ENCODE peak calls at places on chromosome 2, in seven cellular contexts. One of them, this sample, is unnamed.

GRCh38 chr2:43164686-43165085 is 61.7 kb downstream of the ZFP36L2 start:
- DNase-seq in activated CD4-positive, alpha-beta T cell treated with anti-CD3 and anti-CD28 coated beads, Interleukin-2, amount 50 U/mL, for 1 hour: no peak
- DNase-seq in islet precursor cell: no peak
- DNase-seq in H9: no peak
- DNase-seq in NCI-H69: no peak
- DNase-seq in anterior cingulate cortex: no peak
- DNase-seq in neural crest cell: no peak
- DNase-seq in this sample: no peak

GRCh38 chr2:111706481-111707001 is 177.5 kb downstream of the ANAPC1 start:
- DNase-seq in activated CD4-positive, alpha-beta T cell treated with anti-CD3 and anti-CD28 coated beads, Interleukin-2, amount 50 U/mL, for 1 hour: no peak
- DNase-seq in islet precursor cell: no peak
- DNase-seq in H9: no peak
- DNase-seq in NCI-H69: no peak
- DNase-seq in anterior cingulate cortex: no peak
- DNase-seq in neural crest cell: no peak
- DNase-seq in this sample: no peak

GRCh38 chr2:145339646-145340045 is 819.7 kb upstream of the ZEB2 start:
- DNase-seq in activated CD4-positive, alpha-beta T cell treated with anti-CD3 and anti-CD28 coated beads, Interleukin-2, amount 50 U/mL, for 1 hour: no peak
- DNase-seq in islet precursor cell: no peak
- DNase-seq in H9: no peak
- DNase-seq in NCI-H69: no peak
- DNase-seq in anterior cingulate cortex: no peak
- DNase-seq in neural crest cell: no peak
- DNase-seq in this sample: no peak

GRCh38 chr2:152396051-152396511 is 61.1 kb downstream of the FMNL2 start:
- DNase-seq in activated CD4-positive, alpha-beta T cell treated with anti-CD3 and anti-CD28 coated beads, Interleukin-2, amount 50 U/mL, for 1 hour: no peak
- DNase-seq in islet precursor cell: no peak
- DNase-seq in H9: no peak
- DNase-seq in NCI-H69: no peak
- DNase-seq in anterior cingulate cortex: no peak
- DNase-seq in neural crest cell: no peak
- DNase-seq in this sample: no peak

GRCh38 chr2:72745679-72746368 is 80.0 kb downstream of the EXOC6B start:
- DNase-seq in activated CD4-positive, alpha-beta T cell treated with anti-CD3 and anti-CD28 coated beads, Interleukin-2, amount 50 U/mL, for 1 hour: no peak
- DNase-seq in islet precursor cell: no peak
- DNase-seq in H9: no peak
- DNase-seq in NCI-H69: peak
- DNase-seq in anterior cingulate cortex: no peak
- DNase-seq in neural crest cell: peak
- DNase-seq in this sample: peak

GRCh38 chr2:10166489-10167295 is 44.2 kb downstream of the RRM2 start:
- DNase-seq in activated CD4-positive, alpha-beta T cell treated with anti-CD3 and anti-CD28 coated beads, Interleukin-2, amount 50 U/mL, for 1 hour: no peak
- DNase-seq in islet precursor cell: peak
- DNase-seq in H9: no peak
- DNase-seq in NCI-H69: no peak
- DNase-seq in anterior cingulate cortex: no peak
- DNase-seq in neural crest cell: no peak
- DNase-seq in this sample: peak

GRCh38 chr2:10305254-10305635 is 2.5 kb downstream of the HPCAL1 start:
- DNase-seq in activated CD4-positive, alpha-beta T cell treated with anti-CD3 and anti-CD28 coated beads, Interleukin-2, amount 50 U/mL, for 1 hour: peak
- DNase-seq in islet precursor cell: no peak
- DNase-seq in H9: no peak
- DNase-seq in NCI-H69: no peak
- DNase-seq in anterior cingulate cortex: no peak
- DNase-seq in neural crest cell: no peak
- DNase-seq in this sample: no peak

GRCh38 chr2:182929972-182930371 is 63.5 kb upstream of the FRZB start:
- DNase-seq in activated CD4-positive, alpha-beta T cell treated with anti-CD3 and anti-CD28 coated beads, Interleukin-2, amount 50 U/mL, for 1 hour: no peak
- DNase-seq in islet precursor cell: no peak
- DNase-seq in H9: no peak
- DNase-seq in NCI-H69: no peak
- DNase-seq in anterior cingulate cortex: no peak
- DNase-seq in neural crest cell: no peak
- DNase-seq in this sample: no peak

GRCh38 chr2:129925381-129925780 is 54.1 kb upstream of the RAB6C start:
- DNase-seq in activated CD4-positive, alpha-beta T cell treated with anti-CD3 and anti-CD28 coated beads, Interleukin-2, amount 50 U/mL, for 1 hour: no peak
- DNase-seq in islet precursor cell: no peak
- DNase-seq in H9: no peak
- DNase-seq in NCI-H69: no peak
- DNase-seq in anterior cingulate cortex: no peak
- DNase-seq in neural crest cell: no peak
- DNase-seq in this sample: no peak

GRCh38 chr2:64932327-64933216 is 56.6 kb upstream of the SLC1A4 start:
- DNase-seq in activated CD4-positive, alpha-beta T cell treated with anti-CD3 and anti-CD28 coated beads, Interleukin-2, amount 50 U/mL, for 1 hour: no peak
- DNase-seq in islet precursor cell: peak
- DNase-seq in H9: no peak
- DNase-seq in NCI-H69: no peak
- DNase-seq in anterior cingulate cortex: no peak
- DNase-seq in neural crest cell: no peak
- DNase-seq in this sample: peak

GRCh38 chr2:47636596-47636995 is 146.3 kb upstream of the MSH6 start:
- DNase-seq in activated CD4-positive, alpha-beta T cell treated with anti-CD3 and anti-CD28 coated beads, Interleukin-2, amount 50 U/mL, for 1 hour: no peak
- DNase-seq in islet precursor cell: peak
- DNase-seq in H9: no peak
- DNase-seq in NCI-H69: no peak
- DNase-seq in anterior cingulate cortex: no peak
- DNase-seq in neural crest cell: no peak
- DNase-seq in this sample: no peak

GRCh38 chr2:134361648-134362047 is 107.8 kb downstream of the MGAT5 start:
- DNase-seq in activated CD4-positive, alpha-beta T cell treated with anti-CD3 and anti-CD28 coated beads, Interleukin-2, amount 50 U/mL, for 1 hour: no peak
- DNase-seq in islet precursor cell: no peak
- DNase-seq in H9: no peak
- DNase-seq in NCI-H69: peak
- DNase-seq in anterior cingulate cortex: no peak
- DNase-seq in neural crest cell: no peak
- DNase-seq in this sample: peak

GRCh38 chr2:241228081-241228859 is 39.8 kb downstream of the ANO7 start:
- DNase-seq in activated CD4-positive, alpha-beta T cell treated with anti-CD3 and anti-CD28 coated beads, Interleukin-2, amount 50 U/mL, for 1 hour: no peak
- DNase-seq in islet precursor cell: no peak
- DNase-seq in H9: no peak
- DNase-seq in NCI-H69: no peak
- DNase-seq in anterior cingulate cortex: no peak
- DNase-seq in neural crest cell: no peak
- DNase-seq in this sample: no peak

GRCh38 chr2:40201425-40201824 is 250.5 kb downstream of the SLC8A1 start:
- DNase-seq in activated CD4-positive, alpha-beta T cell treated with anti-CD3 and anti-CD28 coated beads, Interleukin-2, amount 50 U/mL, for 1 hour: no peak
- DNase-seq in islet precursor cell: no peak
- DNase-seq in H9: no peak
- DNase-seq in NCI-H69: no peak
- DNase-seq in anterior cingulate cortex: no peak
- DNase-seq in neural crest cell: no peak
- DNase-seq in this sample: no peak

GRCh38 chr2:74835831-74836674 is 2.1 kb downstream of the HK2 start:
- DNase-seq in activated CD4-positive, alpha-beta T cell treated with anti-CD3 and anti-CD28 coated beads, Interleukin-2, amount 50 U/mL, for 1 hour: no peak
- DNase-seq in islet precursor cell: peak
- DNase-seq in H9: peak
- DNase-seq in NCI-H69: peak
- DNase-seq in anterior cingulate cortex: no peak
- DNase-seq in neural crest cell: no peak
- DNase-seq in this sample: peak

GRCh38 chr2:54687595-54688152 is 35.8 kb upstream of the EML6 start:
- DNase-seq in activated CD4-positive, alpha-beta T cell treated with anti-CD3 and anti-CD28 coated beads, Interleukin-2, amount 50 U/mL, for 1 hour: no peak
- DNase-seq in islet precursor cell: no peak
- DNase-seq in H9: no peak
- DNase-seq in NCI-H69: no peak
- DNase-seq in anterior cingulate cortex: no peak
- DNase-seq in neural crest cell: no peak
- DNase-seq in this sample: no peak

GRCh38 chr2:55869637-55870325 is 53.8 kb downstream of the EFEMP1 start:
- DNase-seq in activated CD4-positive, alpha-beta T cell treated with anti-CD3 and anti-CD28 coated beads, Interleukin-2, amount 50 U/mL, for 1 hour: no peak
- DNase-seq in islet precursor cell: no peak
- DNase-seq in H9: no peak
- DNase-seq in NCI-H69: no peak
- DNase-seq in anterior cingulate cortex: no peak
- DNase-seq in neural crest cell: no peak
- DNase-seq in this sample: no peak

GRCh38 chr2:98476192-98476868 is 31.7 kb downstream of the INPP4A start:
- DNase-seq in activated CD4-positive, alpha-beta T cell treated with anti-CD3 and anti-CD28 coated beads, Interleukin-2, amount 50 U/mL, for 1 hour: no peak
- DNase-seq in islet precursor cell: no peak
- DNase-seq in H9: no peak
- DNase-seq in NCI-H69: peak
- DNase-seq in anterior cingulate cortex: no peak
- DNase-seq in neural crest cell: no peak
- DNase-seq in this sample: peak

GRCh38 chr2:121098556-121098955 is 186.4 kb downstream of the TFCP2L1 start:
- DNase-seq in activated CD4-positive, alpha-beta T cell treated with anti-CD3 and anti-CD28 coated beads, Interleukin-2, amount 50 U/mL, for 1 hour: no peak
- DNase-seq in islet precursor cell: no peak
- DNase-seq in H9: no peak
- DNase-seq in NCI-H69: no peak
- DNase-seq in anterior cingulate cortex: no peak
- DNase-seq in neural crest cell: no peak
- DNase-seq in this sample: no peak

GRCh38 chr2:226763320-226763719 is 36.3 kb downstream of the IRS1 start:
- DNase-seq in activated CD4-positive, alpha-beta T cell treated with anti-CD3 and anti-CD28 coated beads, Interleukin-2, amount 50 U/mL, for 1 hour: no peak
- DNase-seq in islet precursor cell: no peak
- DNase-seq in H9: no peak
- DNase-seq in NCI-H69: no peak
- DNase-seq in anterior cingulate cortex: no peak
- DNase-seq in neural crest cell: no peak
- DNase-seq in this sample: peak

GRCh38 chr2:229519655-229520054 is 194.7 kb downstream of the DNER start:
- DNase-seq in activated CD4-positive, alpha-beta T cell treated with anti-CD3 and anti-CD28 coated beads, Interleukin-2, amount 50 U/mL, for 1 hour: no peak
- DNase-seq in islet precursor cell: no peak
- DNase-seq in H9: no peak
- DNase-seq in NCI-H69: no peak
- DNase-seq in anterior cingulate cortex: no peak
- DNase-seq in neural crest cell: no peak
- DNase-seq in this sample: no peak

This sample was measured in NCI-H2171 treated with DMSO at 0.1 percent for 48 hours.